ENCODE peak calls at places on chromosomes 7 and 10, in five cellular contexts. E, Z, Y, T and R are unnamed samples.

GRCh38 chr10:21002097-21002878 is 105.2 kb upstream of the NEBL start:
- DNase-seq in E (no peak), Z (no peak), Y (no peak), T (no peak), R (no peak)

GRCh38 chr10:69895759-69896158 is 94.1 kb downstream of the COL13A1 start:
- DNase-seq in E (no peak), Z (peak), Y (no peak), T (no peak), R (no peak)

GRCh38 chr10:18505719-18506118 is 145.7 kb downstream of the NSUN6 start:
- DNase-seq in E (no peak), Z (no peak), Y (no peak), T (no peak), R (no peak)

GRCh38 chr10:16472828-16473227 is 36.0 kb downstream of the PTER start:
- DNase-seq in E (no peak), Z (no peak), Y (no peak), T (no peak), R (no peak)

GRCh38 chr7:130441408-130441854 is 615 bp upstream of the CEP41 start:
- DNase-seq in E (no peak), Z (no peak), Y (no peak), T (no peak), R (no peak)

GRCh38 chr7:81801532-81801931 is 31.7 kb upstream of the HGF start:
- DNase-seq in E (no peak), Z (no peak), Y (no peak), T (no peak), R (no peak)

GRCh38 chr10:131645756-131646155 is 255.1 kb upstream of the PPP2R2D start:
- DNase-seq in E (no peak), Z (no peak), Y (no peak), T (no peak), R (no peak)

GRCh38 chr10:99395750-99396445 is 34.5 kb downstream of the GOT1 start:
- DNase-seq in E (no peak), Z (peak), Y (no peak), T (no peak), R (no peak)

GRCh38 chr7:43768201-43768893 is 9.9 kb downstream of the BLVRA start:
- DNase-seq in E (no peak), Z (no peak), Y (no peak), T (no peak), R (no peak)

GRCh38 chr7:87148332-87148955 is 3.8 kb upstream of the DMTF1 start:
- DNase-seq in E (no peak), Z (peak), Y (no peak), T (no peak), R (no peak)

GRCh38 chr10:3708830-3709229 is 76.2 kb downstream of the KLF6 start:
- DNase-seq in E (no peak), Z (no peak), Y (no peak), T (no peak), R (no peak)

GRCh38 chr7:47345754-47346377 is 236.0 kb downstream of the TNS3 start:
- DNase-seq in E (no peak), Z (no peak), Y (no peak), T (no peak), R (no peak)

GRCh38 chr7:123819001-123819400 is 26.0 kb upstream of the HYAL4 start:
- DNase-seq in E (no peak), Z (no peak), Y (no peak), T (no peak), R (no peak)

DNA sequence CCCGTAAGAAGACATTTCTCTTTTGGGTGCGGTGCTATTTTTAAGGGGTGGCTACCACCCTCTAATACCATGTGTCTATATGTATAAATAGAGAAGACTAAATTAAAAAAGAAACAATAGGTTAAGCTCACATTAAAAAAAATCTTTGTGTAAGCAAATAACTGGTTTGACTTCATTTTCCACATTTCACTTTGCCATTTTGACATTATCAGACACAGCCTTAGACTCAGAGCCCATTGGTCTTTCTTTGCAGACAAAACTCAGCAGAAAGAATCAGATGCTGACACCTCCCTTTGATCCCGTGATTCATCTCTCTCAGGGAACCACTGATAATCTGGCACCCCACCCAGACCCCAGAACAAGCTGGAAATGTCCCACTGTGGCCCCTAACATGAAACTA is 74.5 kb downstream of the EMX2 start:
- DNase-seq in E (no peak), Z (no peak), Y (no peak), T (no peak), R (no peak)
- TF ChIP-seq CTCF in E (no peak), Z (no peak), Y (no peak), T (no peak), R (no peak)

GRCh38 chr7:117686311-117686935 is 186.8 kb downstream of the CTTNBP2 start:
- DNase-seq in E (no peak), Z (no peak), Y (no peak), T (no peak), R (no peak)

GRCh38 chr7:117688126-117688525 is 185.1 kb downstream of the CTTNBP2 start:
- DNase-seq in E (no peak), Z (no peak), Y (no peak), T (no peak), R (no peak)

GRCh38 chr7:117689421-117689820 is 183.8 kb downstream of the CTTNBP2 start:
- DNase-seq in E (no peak), Z (no peak), Y (no peak), T (no peak), R (no peak)

GRCh38 chr7:117690147-117690546 is 183.1 kb downstream of the CTTNBP2 start:
- DNase-seq in E (no peak), Z (no peak), Y (no peak), T (no peak), R (no peak)
- TF ChIP-seq CTCF in E (no peak), Z (no peak), Y (no peak), T (no peak), R (no peak)

GRCh38 chr10:113453351-113453750 is 99.5 kb upstream of the HABP2 start:
- DNase-seq in E (no peak), Z (no peak), Y (no peak), T (no peak), R (no peak)
- TF ChIP-seq CTCF in E (no peak), Z (no peak), Y (no peak), T (no peak), R (no peak)

DNA sequence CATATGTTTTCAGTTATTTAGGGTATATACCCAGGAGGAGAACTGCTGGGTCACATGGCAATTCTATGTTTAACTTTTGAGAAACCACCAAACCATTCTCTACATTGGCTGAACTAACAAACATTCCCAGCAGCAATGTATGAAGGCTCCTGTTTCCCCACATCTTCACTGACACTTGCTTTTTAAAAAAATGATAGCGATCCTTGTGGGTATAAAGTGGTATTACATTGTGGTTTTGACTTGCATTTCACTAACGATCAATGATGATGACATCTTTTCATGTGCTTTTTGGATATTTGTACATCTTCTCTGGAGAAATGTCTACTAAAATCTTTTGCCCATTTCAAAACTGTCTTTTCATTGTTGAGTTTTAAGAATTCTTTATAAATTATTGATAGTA is 51.2 kb upstream of the ANAPC16 start:
- DNase-seq in E (no peak), Z (no peak), Y (no peak), T (no peak), R (no peak)
- TF ChIP-seq CTCF in E (no peak), Z (peak), Y (no peak), T (peak), R (no peak)

GRCh38 chr10:128417776-128418175 is 291.6 kb upstream of the MKI67 start:
- DNase-seq in E (no peak), Z (no peak), Y (no peak), T (no peak), R (no peak)

GRCh38 chr10:128420623-128421022 is 294.4 kb upstream of the MKI67 start:
- DNase-seq in E (no peak), Z (no peak), Y (no peak), T (no peak), R (no peak)

GRCh38 chr10:128421731-128422130 is 295.5 kb upstream of the MKI67 start:
- DNase-seq in E (no peak), Z (no peak), Y (no peak), T (no peak), R (no peak)

GRCh38 chr10:128418819-128419218 is 292.6 kb upstream of the MKI67 start:
- DNase-seq in E (no peak), Z (no peak), Y (no peak), T (no peak), R (no peak)

DNA sequence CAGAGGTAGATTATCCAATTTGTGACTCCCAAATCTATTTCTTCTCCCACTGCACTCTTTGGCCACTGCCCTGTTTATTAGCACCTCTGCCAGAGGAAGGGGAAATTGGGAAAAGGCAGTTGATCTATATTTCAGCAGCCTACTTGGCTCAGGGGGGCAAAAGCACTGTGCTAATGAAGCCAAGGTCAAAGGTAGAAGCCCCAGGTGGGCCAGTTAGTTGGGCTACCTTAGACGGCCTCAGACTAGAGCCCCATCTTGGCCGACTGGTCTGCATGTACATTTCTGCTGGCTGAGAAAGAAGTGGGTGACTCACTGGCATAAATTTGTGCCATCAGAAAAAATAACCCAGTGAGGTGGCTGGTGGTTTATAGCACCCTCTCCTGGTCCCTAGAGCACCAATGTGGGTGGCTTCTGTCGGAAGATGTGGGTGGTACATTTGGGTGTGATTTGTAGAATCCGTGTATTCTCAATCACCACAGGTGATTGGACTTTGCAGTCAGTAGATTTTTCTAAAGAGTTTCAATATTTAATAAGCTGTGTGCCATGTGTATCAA is 293.3 kb upstream of the MKI67 start:
- DNase-seq in E (no peak), Z (no peak), Y (no peak), T (no peak), R (no peak)
- TF ChIP-seq CTCF in E (no peak), Z (no peak), Y (no peak), T (no peak), R (no peak)

GRCh38 chr10:24825551-24825950 is 101.9 kb upstream of the ARHGAP21 start:
- DNase-seq in E (no peak), Z (peak), Y (no peak), T (no peak), R (no peak)
- TF ChIP-seq CTCF in E (no peak), Z (no peak), Y (no peak), T (no peak), R (no peak)